ENCODE peak calls at places on chromosomes 1 and 21, in nine cellular contexts. J is lung; R is H54; K is amniotic stem cell; N is cerebellar cortex; I is T-helper 2 cell treated with Interferon-gamma antibody and Interleukin-4, amounts not matched to agents 5 μg/mL and 100 μg/mL, for 36 hours; L is activated naive CD8-positive, alpha-beta T cell treated with anti-CD3 and anti-CD28 coated beads, Interleukin-2, amount 50 U/mL, for 16 hours; H is AML-193; W is GDM1. F is an unnamed sample.

GRCh38 chr1:62686822-62687221 is 1.4 kb downstream of the DOCK7 start:
- DNase-seq in R (no peak), L (no peak), H (no peak), W (no peak), J (no peak), K (no peak), N (no peak), I (no peak), F (no peak)

GRCh38 chr1:208709981-208710380 is 465.8 kb upstream of the PLXNA2 start:
- DNase-seq in N (no peak), H (no peak), W (no peak), J (no peak), L (no peak), R (no peak), K (no peak), I (no peak), F (no peak)

GRCh38 chr1:205538211-205538840 is 33.9 kb downstream of the CDK18 start:
- DNase-seq in R (no peak), K (no peak), N (no peak), J (no peak), H (no peak), L (no peak), W (no peak), I (no peak), F (no peak)

GRCh38 chr1:163230827-163231226 is 28.1 kb upstream of the RGS5 start:
- DNase-seq in I (no peak), J (no peak), L (no peak), K (no peak), N (no peak), W (no peak), H (no peak), R (no peak), F (no peak)

GRCh38 chr1:42175314-42176054 is 10.9 kb upstream of the GUCA2A start:
- DNase-seq in L (no peak), W (no peak), N (no peak), I (no peak), H (no peak), J (no peak), R (no peak), K (no peak), F (no peak)

GRCh38 chr1:111471012-111471411 is 2.8 kb upstream of the C1orf162 start:
- DNase-seq in L (no peak), J (peak), K (no peak), I (peak), W (peak), H (peak), N (no peak), R (no peak), F (peak)

GRCh38 chr1:161779393-161779792 is 13.3 kb downstream of the ATF6 start:
- DNase-seq in L (no peak), N (no peak), W (no peak), K (no peak), H (no peak), R (no peak), I (no peak), J (no peak), F (no peak)

GRCh38 chr1:64212023-64212422 is 8.6 kb downstream of the UBE2U start:
- DNase-seq in J (no peak), H (no peak), W (no peak), K (peak), L (no peak), N (no peak), R (peak), I (no peak), F (no peak)

GRCh38 chr1:230399321-230400006 is 26.7 kb downstream of the PGBD5 start:
- DNase-seq in J (peak), W (no peak), R (no peak), N (no peak), H (no peak), I (no peak), L (no peak), K (no peak), F (peak)

GRCh38 chr1:206685256-206685748 is 597 bp downstream of the MAPKAPK2 start:
- DNase-seq in K (no peak), J (peak), L (no peak), I (peak), N (no peak), W (no peak), H (no peak), R (peak), F (no peak)

GRCh38 chr1:152448095-152448494 is 34.0 kb upstream of the CRNN start:
- DNase-seq in W (no peak), L (no peak), K (no peak), R (no peak), H (no peak), I (no peak), N (no peak), J (no peak), F (no peak)

GRCh38 chr1:38098101-38098847 is 51.7 kb upstream of the POU3F1 start:
- DNase-seq in W (no peak), K (no peak), I (no peak), J (no peak), R (no peak), L (no peak), N (no peak), H (no peak), F (no peak)

GRCh38 chr1:46037597-46037936 is 94.9 kb downstream of the PIK3R3 start:
- DNase-seq in R (no peak), I (no peak), J (no peak), K (no peak), L (no peak), H (no peak), N (no peak), W (no peak), F (no peak)

GRCh38 chr1:39104158-39105060 is 78.3 kb downstream of the NDUFS5 start:
- DNase-seq in W (no peak), N (no peak), R (peak), J (no peak), H (no peak), I (no peak), L (no peak), K (no peak), F (peak)

GRCh38 chr1:155191904-155192303 is 15.8 kb downstream of the THBS3 start:
- DNase-seq in R (no peak), I (no peak), L (no peak), K (no peak), W (no peak), J (no peak), H (no peak), N (no peak), F (no peak)

GRCh38 chr1:183622884-183623785 is 12.4 kb downstream of the ARPC5 start:
- DNase-seq in H (peak), N (peak), L (no peak), K (no peak), J (peak), R (peak), I (no peak), W (peak), F (peak)

GRCh38 chr1:228445524-228445866 is 28.8 kb upstream of the TRIM17 start:
- DNase-seq in I (no peak), H (no peak), N (peak), K (no peak), J (no peak), W (no peak), R (no peak), L (no peak), F (no peak)

GRCh38 chr21:42461881-42462877 is 33.8 kb downstream of the RSPH1 start:
- DNase-seq in H (no peak), W (peak), K (no peak), L (no peak), J (no peak), N (no peak), R (no peak), I (no peak), F (no peak)